ENCODE peak calls at places on chromosomes 16 and 17, in eight cellular contexts. A is activated CD4-positive, alpha-beta T cell treated with anti-CD3 and anti-CD28 coated beads for 48 hours; P is stomach; R is cardiac muscle cell; O is C1 segment of cervical spinal cord; X is NCI-H510A treated with DMSO at 0.1 percent for 48 hours; Z is stimulated activated CD4-positive, alpha-beta T cell treated with anti-CD3 and anti-CD28 coated beads, Interleukin-2, amount 100 ng/mL, for 24 hours; K is dermis microvascular lymphatic vessel endothelial cell. J is an unnamed sample.

GRCh38 chr17:53626286-53626685 is 196.4 kb upstream of the KIF2B start:
- DNase-seq in A (no peak), P (no peak), R (no peak), O (no peak), X (no peak), Z (no peak), K (no peak), J (no peak)

GRCh38 chr16:57757883-57758282 is 22.3 kb downstream of the KATNB1 start:
- DNase-seq in A (no peak), P (no peak), R (no peak), O (no peak), X (no peak), Z (no peak), K (no peak), J (no peak)

GRCh38 chr16:77869997-77870813 is 81.8 kb downstream of the VAT1L start:
- DNase-seq in A (no peak), P (no peak), R (peak), O (no peak), X (no peak), Z (no peak), K (no peak), J (no peak)

GRCh38 chr16:56923481-56923880 is 8.5 kb upstream of the HERPUD1 start:
- DNase-seq in A (no peak), P (no peak), R (no peak), O (no peak), X (no peak), Z (no peak), K (no peak), J (no peak)

GRCh38 chr17:40980117-40980516 is 4.0 kb downstream of the KRT40 start:
- DNase-seq in A (no peak), P (no peak), R (no peak), O (no peak), X (no peak), Z (no peak), K (no peak), J (no peak)

GRCh38 chr16:8958344-8958808 is 5.3 kb downstream of the USP7 start:
- DNase-seq in A (peak), P (no peak), R (no peak), O (no peak), X (no peak), Z (peak), K (no peak), J (peak)

GRCh38 chr16:31136287-31136662 is 748 bp upstream of the PRSS8 start:
- DNase-seq in A (no peak), P (no peak), R (no peak), O (no peak), X (no peak), Z (no peak), K (no peak), J (no peak)

GRCh38 chr17:56699186-56699895 is 105.8 kb downstream of the NOG start:
- DNase-seq in A (no peak), P (peak), R (peak), O (no peak), X (no peak), Z (no peak), K (no peak), J (no peak)

GRCh38 chr16:695355-696089 is 5.3 kb upstream of the WDR24 start:
- DNase-seq in A (peak), P (peak), R (peak), O (no peak), X (peak), Z (peak), K (no peak), J (peak)

GRCh38 chr17:67689534-67690177 is 28.1 kb upstream of the NOL11 start:
- DNase-seq in A (peak), P (peak), R (peak), O (no peak), X (peak), Z (peak), K (peak), J (peak)

GRCh38 chr16:72612271-72612670 is 435.7 kb downstream of the ZFHX3 start:
- DNase-seq in A (no peak), P (no peak), R (peak), O (no peak), X (no peak), Z (no peak), K (no peak), J (no peak)

GRCh38 chr17:69428252-69428980 is 13.9 kb downstream of the MAP2K6 start:
- DNase-seq in A (no peak), P (no peak), R (no peak), O (no peak), X (no peak), Z (no peak), K (no peak), J (no peak)

GRCh38 chr16:51916814-51917213 is 630.1 kb downstream of the TOX3 start:
- DNase-seq in A (no peak), P (no peak), R (no peak), O (no peak), X (no peak), Z (no peak), K (no peak), J (no peak)

GRCh38 chr16:17510532-17510931 is 39.8 kb upstream of the XYLT1 start:
- DNase-seq in A (no peak), P (no peak), R (no peak), O (no peak), X (no peak), Z (no peak), K (no peak), J (no peak)

GRCh38 chr17:68603027-68603426 is 1.9 kb upstream of the FAM20A start:
- DNase-seq in A (no peak), P (no peak), R (no peak), O (no peak), X (no peak), Z (no peak), K (no peak), J (no peak)

GRCh38 chr17:29612404-29613370 is 10.0 kb downstream of the CORO6 start:
- DNase-seq in A (no peak), P (no peak), R (no peak), O (no peak), X (no peak), Z (no peak), K (no peak), J (no peak)

GRCh38 chr16:2971985-2972784 is 3.0 kb downstream of the PAQR4 start:
- DNase-seq in A (no peak), P (no peak), R (no peak), O (no peak), X (no peak), Z (no peak), K (no peak), J (no peak)

GRCh38 chr17:79009397-79010303 is at the start of gene CANT1:
- DNase-seq in A (peak), P (peak), R (peak), O (peak), X (peak), Z (peak), K (peak), J (peak)

GRCh38 chr16:82846806-82847205 is 220.0 kb downstream of the CDH13 start:
- DNase-seq in A (no peak), P (no peak), R (no peak), O (no peak), X (no peak), Z (no peak), K (no peak), J (no peak)

GRCh38 chr16:85231959-85232358 is 119.7 kb upstream of the CIBAR2 start:
- DNase-seq in A (no peak), P (no peak), R (no peak), O (no peak), X (no peak), Z (no peak), K (no peak), J (no peak)

GRCh38 chr17:80891096-80892018 is 100.3 kb upstream of the CHMP6 start:
- DNase-seq in A (peak), P (peak), R (no peak), O (no peak), X (peak), Z (peak), K (no peak), J (peak)

GRCh38 chr17:28426081-28426519 is 20.1 kb upstream of the SLC46A1 start:
- DNase-seq in A (peak), P (peak), R (peak), O (no peak), X (no peak), Z (peak), K (no peak), J (no peak)

GRCh38 chr16:4309833-4310266 is 6.0 kb upstream of the GLIS2 start:
- DNase-seq in A (peak), P (peak), R (peak), O (no peak), X (peak), Z (peak), K (no peak), J (peak)

GRCh38 chr16:49528035-49528434 is 154.4 kb downstream of the C16orf78 start:
- DNase-seq in A (peak), P (no peak), R (peak), O (no peak), X (no peak), Z (peak), K (no peak), J (no peak)

GRCh38 chr16:67212766-67213165 is 13.8 kb downstream of the ELMO3 start:
- DNase-seq in A (no peak), P (no peak), R (no peak), O (no peak), X (no peak), Z (no peak), K (no peak), J (no peak)

GRCh38 chr17:79322216-79323123 is 247.8 kb downstream of the ENGASE start:
- DNase-seq in A (no peak), P (no peak), R (no peak), O (no peak), X (no peak), Z (no peak), K (no peak), J (no peak)

GRCh38 chr17:32882734-32883133 is 5.8 kb upstream of the MYO1D start:
- DNase-seq in A (peak), P (no peak), R (no peak), O (no peak), X (no peak), Z (peak), K (peak), J (peak)

GRCh38 chr16:28182183-28182582 is 29.6 kb downstream of the XPO6 start:
- DNase-seq in A (peak), P (no peak), R (no peak), O (no peak), X (no peak), Z (peak), K (no peak), J (peak)

GRCh38 chr17:77708936-77709335 is 249.6 kb upstream of the TNRC6C start:
- DNase-seq in A (no peak), P (no peak), R (no peak), O (no peak), X (no peak), Z (no peak), K (no peak), J (no peak)

GRCh38 chr16:79284760-79285159 is 315.8 kb downstream of the MAF start:
- DNase-seq in A (no peak), P (no peak), R (peak), O (no peak), X (no peak), Z (no peak), K (no peak), J (no peak)

GRCh38 chr17:81332118-81332834 is 37.2 kb upstream of the SLC38A10 start:
- DNase-seq in A (no peak), P (no peak), R (no peak), O (no peak), X (no peak), Z (no peak), K (no peak), J (no peak)

GRCh38 chr17:72135546-72136325 is 14.9 kb downstream of the SOX9 start:
- DNase-seq in A (no peak), P (no peak), R (no peak), O (no peak), X (no peak), Z (no peak), K (no peak), J (no peak)

GRCh38 chr16:1052791-1053521 is 19.6 kb upstream of the SSTR5 start:
- DNase-seq in A (no peak), P (no peak), R (no peak), O (no peak), X (no peak), Z (no peak), K (no peak), J (no peak)

GRCh38 chr16:64983983-64984382 is 137.9 kb downstream of the CDH11 start:
- DNase-seq in A (peak), P (no peak), R (peak), O (no peak), X (peak), Z (peak), K (peak), J (no peak)

GRCh38 chr16:1082266-1082951 is 9.9 kb downstream of the SSTR5 start:
- DNase-seq in A (no peak), P (no peak), R (no peak), O (no peak), X (no peak), Z (no peak), K (peak), J (no peak)

GRCh38 chr17:31517524-31517923 is 126.0 kb downstream of the RAB11FIP4 start:
- DNase-seq in A (peak), P (no peak), R (peak), O (no peak), X (no peak), Z (peak), K (no peak), J (no peak)